ENCODE peak calls at places on chromosome 2, in ten cellular contexts. U is HCT116, W is left ventricle myocardium inferior, E is A673, T is endothelial cell of umbilical vein, J is upper lobe of left lung, L is fibroblast of lung, K is PC-3, Z is cardiac muscle cell, R is dorsolateral prefrontal cortex. C is an unnamed sample. For H3K27me3, the result is how much of the 10 kb centered on the place peaks cover.

GRCh38 chr2:214126135-214126534 is 284.7 kb upstream of the VWC2L start:
- DNase-seq in U (peak), W (no peak), E (peak), T (peak), J (no peak), L (peak), K (peak), Z (peak), R (no peak), C (no peak)

GRCh38 chr2:223697921-223698645 is 95.9 kb upstream of the SCG2 start:
- DNase-seq in U (peak), W (no peak), E (no peak), T (peak), J (no peak), L (peak), K (peak), Z (no peak), R (no peak), C (no peak)

GRCh38 chr2:88638743-88639142 is 11.5 kb upstream of the EIF2AK3 start:
- DNase-seq in U (no peak), W (no peak), E (peak), T (no peak), J (no peak), L (no peak), K (peak), Z (peak), R (no peak), C (no peak)

GRCh38 chr2:127578411-127578810 is 42.9 kb downstream of the MYO7B start:
- DNase-seq in U (no peak), W (no peak), E (no peak), T (no peak), J (no peak), L (no peak), K (no peak), Z (no peak), R (no peak), C (no peak)

GRCh38 chr2:68426885-68427579 is 40.1 kb downstream of the FBXO48 start:
- DNase-seq in U (no peak), W (no peak), E (no peak), T (no peak), J (no peak), L (peak), K (peak), Z (no peak), R (no peak), C (no peak)

GRCh38 chr2:182744490-182744889 is 28.4 kb downstream of the DNAJC10 start:
- DNase-seq in U (no peak), W (no peak), E (no peak), T (no peak), J (no peak), L (peak), K (no peak), Z (peak), R (no peak), C (no peak)

GRCh38 chr2:100852999-100853908 is 33.3 kb downstream of the NPAS2 start:
- DNase-seq in U (no peak), W (no peak), E (no peak), T (no peak), J (no peak), L (peak), K (peak), Z (no peak), R (no peak), C (no peak)

GRCh38 chr2:198615972-198616371 is 811.6 kb downstream of the PLCL1 start:
- DNase-seq in U (no peak), W (no peak), E (no peak), T (no peak), J (no peak), L (peak), K (no peak), Z (no peak), R (no peak), C (no peak)

GRCh38 chr2:29487967-29488550 is 372.8 kb downstream of the CLIP4 start:
- DNase-seq in U (no peak), W (no peak), E (peak), T (no peak), J (no peak), L (peak), K (no peak), Z (no peak), R (no peak), C (no peak)

GRCh38 chr2:127197475-127198385 is 22.4 kb downstream of the CYP27C1 start:
- DNase-seq in U (peak), W (peak), E (peak), T (peak), J (peak), L (peak), K (peak), Z (peak), R (no peak), C (no peak)

GRCh38 chr2:112869258-112869842 is 32.8 kb upstream of the IL1B start:
- DNase-seq in U (peak), W (peak), E (peak), T (peak), J (no peak), L (peak), K (peak), Z (peak), R (no peak), C (no peak)

GRCh38 chr2:240172071-240172895 is 31.8 kb upstream of the OTOS start:
- DNase-seq in U (no peak), W (no peak), E (no peak), T (no peak), J (no peak), L (no peak), K (no peak), Z (no peak), R (no peak), C (no peak)
- H3K27me3 ChIP-seq in U (under half), W (under half), E (under half), T (under half), J (under half), L (under half), K (half or more), Z (under half), R (under half), C (under half)

GRCh38 chr2:216549926-216550690 is 51.5 kb downstream of the RPL37A start:
- DNase-seq in U (no peak), W (no peak), E (no peak), T (no peak), J (no peak), L (no peak), K (no peak), Z (no peak), R (no peak), C (no peak)
- H3K27ac ChIP-seq in U (no peak), W (peak), E (no peak), T (no peak), J (no peak), L (no peak), K (no peak), Z (no peak), R (no peak), C (no peak)

GRCh38 chr2:177778472-177778871 is 294.1 kb downstream of the PDE11A start:
- DNase-seq in U (no peak), W (no peak), E (peak), T (no peak), J (no peak), L (no peak), K (no peak), Z (no peak), R (no peak), C (no peak)
- H3K27me3 ChIP-seq in U (under half), W (under half), E (under half), T (under half), J (under half), L (under half), K (under half), Z (under half), R (under half), C (under half)

DNA sequence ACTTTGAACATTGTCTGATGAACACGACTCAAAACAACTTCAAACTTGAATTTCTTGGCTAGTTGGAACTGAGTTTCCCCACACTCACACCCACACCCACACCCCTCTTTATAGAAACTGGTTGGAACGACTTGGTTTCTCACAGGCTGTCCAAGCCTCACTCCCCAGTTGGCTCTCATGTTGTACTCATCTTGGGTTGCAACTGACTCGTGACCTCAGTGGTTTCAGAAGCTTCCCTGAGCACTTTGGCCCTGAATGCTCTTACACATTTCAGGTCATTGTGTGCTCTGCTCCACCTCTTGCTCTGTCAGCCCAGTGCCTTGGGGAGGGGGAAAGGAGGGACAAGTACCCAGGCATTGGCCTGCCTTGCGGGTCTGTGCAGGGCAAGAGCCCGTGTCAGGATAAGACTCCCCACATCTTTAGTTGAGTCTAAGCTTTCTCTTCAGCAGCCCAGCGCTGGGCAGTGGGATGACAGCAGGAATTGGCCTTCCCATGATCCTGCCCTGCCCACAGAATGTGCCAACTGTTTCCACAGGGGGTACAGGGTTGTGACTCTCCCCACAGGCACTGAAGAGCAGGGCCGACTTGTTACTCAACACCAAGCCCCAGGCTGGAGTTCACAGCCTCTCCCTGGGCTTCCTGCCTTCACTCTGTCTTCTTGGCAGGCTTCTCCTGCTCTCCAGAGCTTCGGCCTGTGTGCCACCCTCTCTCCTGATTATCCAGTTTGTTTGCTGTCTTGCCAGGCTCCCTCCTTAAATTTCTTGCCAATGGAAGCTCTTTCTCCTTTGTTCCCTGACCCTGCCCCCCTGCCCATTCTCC is 104.6 kb downstream of the RTN4 start:
- DNase-seq in U (no peak), W (peak), E (no peak), T (no peak), J (no peak), L (peak), K (peak), Z (peak), R (no peak), C (no peak)
- H3K27ac ChIP-seq in U (no peak), W (peak), E (no peak), T (no peak), J (peak), L (peak), K (peak), Z (no peak), R (peak), C (no peak)

GRCh38 chr2:154551649-154552048 is 146.8 kb upstream of the KCNJ3 start:
- DNase-seq in U (no peak), W (no peak), E (no peak), T (no peak), J (no peak), L (no peak), K (no peak), Z (no peak), R (no peak), C (no peak)

GRCh38 chr2:154546341-154546740 is 152.2 kb upstream of the KCNJ3 start:
- DNase-seq in U (no peak), W (no peak), E (no peak), T (no peak), J (no peak), L (no peak), K (no peak), Z (no peak), R (no peak), C (no peak)
- H3K27me3 ChIP-seq in U (under half), W (under half), E (under half), T (under half), J (under half), L (under half), K (under half), Z (under half), R (under half), C (under half)

DNA sequence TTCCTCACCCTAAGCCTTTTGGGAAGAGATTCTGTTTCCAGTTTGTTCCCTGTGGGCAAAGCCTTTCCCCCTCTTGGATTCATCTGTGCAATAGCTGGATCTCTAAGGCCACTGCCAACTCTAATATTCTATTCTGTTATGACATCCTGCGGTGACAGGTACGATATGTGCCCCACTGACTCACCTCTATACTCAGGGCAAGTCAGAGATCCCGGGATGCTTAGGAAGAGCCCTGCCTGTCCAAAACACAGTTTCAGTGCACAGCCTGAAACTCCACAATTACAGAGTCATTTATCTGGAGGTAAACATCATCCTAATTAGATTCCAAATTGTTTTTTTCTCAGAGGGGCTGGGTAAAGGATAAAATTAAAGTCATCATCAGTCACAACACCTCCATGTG is 190.2 kb downstream of the TFCP2L1 start:
- DNase-seq in U (no peak), W (no peak), E (no peak), T (no peak), J (no peak), L (no peak), K (peak), Z (no peak), R (no peak), C (no peak)
- H3K27ac ChIP-seq in U (no peak), W (no peak), E (no peak), T (no peak), J (no peak), L (no peak), K (no peak), Z (no peak), R (no peak), C (no peak)

GRCh38 chr2:45004569-45005181 is 4.6 kb downstream of the SIX2 start:
- DNase-seq in U (no peak), W (no peak), E (no peak), T (no peak), J (peak), L (no peak), K (no peak), Z (peak), R (no peak), C (no peak)
- H3K27me3 ChIP-seq in U (under half), W (half or more), E (under half), T (half or more), J (half or more), L (half or more), K (under half), Z (half or more), R (half or more), C (under half)

DNA sequence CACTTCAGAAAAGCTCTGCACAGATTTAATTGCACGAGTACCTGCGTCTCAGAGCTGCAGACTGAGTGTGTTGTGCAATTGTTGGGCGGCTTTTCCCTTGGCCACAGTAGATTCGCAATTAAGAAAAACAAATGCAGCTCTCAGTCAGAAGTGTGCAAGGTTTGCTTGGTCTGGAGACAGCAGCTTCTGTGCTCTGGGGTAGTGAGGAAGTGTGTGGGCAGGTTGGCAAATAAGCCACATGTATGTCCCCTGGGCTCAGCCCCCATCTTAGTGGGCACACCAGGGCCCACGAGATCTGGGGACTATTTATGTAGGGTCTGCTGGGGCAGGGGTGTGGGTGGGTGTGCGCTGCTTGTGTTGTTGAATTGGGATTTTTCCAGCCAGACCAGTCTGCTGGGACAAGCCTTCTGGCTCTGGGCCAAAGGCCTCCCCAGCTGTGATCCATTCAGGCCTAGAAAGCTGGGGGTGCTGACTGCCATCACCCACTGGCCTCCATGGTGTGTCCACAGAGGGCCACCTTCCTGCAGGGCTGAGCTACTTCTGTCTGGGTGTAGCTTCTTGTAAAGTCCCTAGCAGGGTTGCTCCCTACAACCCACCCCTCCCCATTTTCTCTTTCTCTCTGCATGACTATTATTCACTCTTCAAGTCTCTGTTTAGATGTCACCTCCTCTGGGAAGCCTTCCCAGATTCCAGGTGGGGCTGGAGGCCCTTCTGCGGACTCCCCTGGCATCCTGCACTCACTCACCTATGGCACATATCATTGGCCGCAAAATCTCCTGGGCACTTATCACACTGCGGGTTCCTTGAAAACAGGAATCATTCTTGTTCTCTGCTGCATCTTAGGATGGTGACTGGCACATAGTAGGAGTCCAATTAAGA is 67.8 kb downstream of the ODC1 start:
- DNase-seq in U (no peak), W (no peak), E (no peak), T (no peak), J (no peak), L (peak), K (no peak), Z (peak), R (no peak), C (no peak)
- H3K27ac ChIP-seq in U (no peak), W (peak), E (no peak), T (no peak), J (peak), L (no peak), K (no peak), Z (no peak), R (peak), C (no peak)